ENCODE peak calls at places on chromosomes 2 and 18, in seven cellular contexts. V is heart left ventricle, Z is fibroblast of lung, P is Caco-2, N is lung, W is HCT116, M is thoracic aorta. G is an unnamed sample. For H3K27me3, the result is how much of the 10 kb centered on the place peaks cover.

GRCh38 chr18:12014976-12015696 is 33.8 kb downstream of the IMPA2 start:
- DNase-seq in V (no peak), N (no peak), P (no peak), W (no peak), M (no peak), Z (no peak), G (no peak)

GRCh38 chr2:234564719-234565118 is 67.8 kb upstream of the ARL4C start:
- DNase-seq in N (no peak), V (no peak), M (no peak), W (no peak), P (no peak), Z (peak), G (no peak)

GRCh38 chr2:241122376-241123002 is 20.4 kb upstream of the MTERF4 start:
- DNase-seq in P (no peak), N (no peak), Z (no peak), W (no peak), V (no peak), M (no peak), G (no peak)

GRCh38 chr2:96691022-96691612 is 48.6 kb downstream of the FER1L5 start:
- DNase-seq in V (no peak), N (no peak), M (no peak), Z (no peak), P (no peak), W (no peak), G (no peak)

GRCh38 chr2:15189236-15189635 is 371.9 kb downstream of the NBAS start:
- DNase-seq in N (no peak), P (no peak), M (no peak), Z (no peak), W (no peak), V (no peak), G (no peak)

GRCh38 chr2:8168876-8169275 is 513.0 kb upstream of the ID2 start:
- DNase-seq in M (no peak), P (no peak), Z (no peak), N (no peak), W (no peak), V (no peak), G (no peak)

GRCh38 chr2:100731535-100731981 is 88.4 kb upstream of the NPAS2 start:
- DNase-seq in N (no peak), W (no peak), M (no peak), V (no peak), Z (peak), P (no peak), G (no peak)

GRCh38 chr18:76405761-76406356 is 89.2 kb downstream of the ZNF516 start:
- DNase-seq in Z (peak), P (no peak), W (peak), N (peak), M (peak), V (peak), G (peak)

GRCh38 chr2:234967874-234968208 is 16.0 kb downstream of the SH3BP4 start:
- DNase-seq in Z (no peak), V (no peak), M (no peak), P (no peak), W (no peak), N (no peak), G (no peak)

GRCh38 chr18:73842795-73843394 is 304.7 kb downstream of the FBXO15 start:
- DNase-seq in W (peak), N (no peak), M (no peak), P (peak), Z (peak), V (peak), G (no peak)

GRCh38 chr18:3966985-3967856 is 487.9 kb downstream of the DLGAP1 start:
- DNase-seq in N (no peak), P (no peak), V (peak), M (peak), Z (no peak), W (no peak), G (peak)

GRCh38 chr2:201837391-201837790 is 31.1 kb downstream of the CDK15 start:
- DNase-seq in W (no peak), N (no peak), M (no peak), V (no peak), P (no peak), Z (no peak), G (no peak)

GRCh38 chr2:202932425-202933138 is 20.5 kb downstream of the CARF start:
- DNase-seq in W (no peak), M (no peak), P (peak), N (no peak), V (no peak), Z (no peak), G (no peak)
- TF ChIP-seq CTCF in W (no peak), M (no peak), P (no peak), N (no peak), V (no peak), Z (no peak), G (no peak)

DNA sequence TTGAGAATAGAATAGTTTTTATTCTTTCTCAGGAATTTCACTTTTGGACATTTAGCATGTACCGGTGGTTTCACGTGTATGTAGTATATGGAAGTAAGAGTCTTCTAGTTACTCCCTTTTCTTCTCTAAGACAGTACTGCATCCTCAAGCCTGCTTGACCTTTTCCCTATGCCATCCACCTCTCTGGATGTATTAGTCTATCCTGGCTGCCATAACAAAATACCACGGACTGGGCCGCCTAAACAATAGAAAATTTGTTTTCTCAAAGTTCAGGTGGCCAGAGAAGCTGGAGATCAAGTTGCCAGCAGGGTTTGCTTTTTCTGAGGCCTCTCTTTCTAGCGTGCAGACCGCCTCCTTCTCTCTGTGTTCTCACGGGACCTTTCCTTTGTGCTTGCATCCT is 1.3 kb upstream of the CMPK2 start:
- DNase-seq in W (no peak), N (no peak), Z (no peak), V (no peak), M (no peak), P (no peak), G (no peak)
- H3K27me3 ChIP-seq in W (under half), N (under half), Z (under half), V (under half), M (under half), P (under half), G (under half)

DNA sequence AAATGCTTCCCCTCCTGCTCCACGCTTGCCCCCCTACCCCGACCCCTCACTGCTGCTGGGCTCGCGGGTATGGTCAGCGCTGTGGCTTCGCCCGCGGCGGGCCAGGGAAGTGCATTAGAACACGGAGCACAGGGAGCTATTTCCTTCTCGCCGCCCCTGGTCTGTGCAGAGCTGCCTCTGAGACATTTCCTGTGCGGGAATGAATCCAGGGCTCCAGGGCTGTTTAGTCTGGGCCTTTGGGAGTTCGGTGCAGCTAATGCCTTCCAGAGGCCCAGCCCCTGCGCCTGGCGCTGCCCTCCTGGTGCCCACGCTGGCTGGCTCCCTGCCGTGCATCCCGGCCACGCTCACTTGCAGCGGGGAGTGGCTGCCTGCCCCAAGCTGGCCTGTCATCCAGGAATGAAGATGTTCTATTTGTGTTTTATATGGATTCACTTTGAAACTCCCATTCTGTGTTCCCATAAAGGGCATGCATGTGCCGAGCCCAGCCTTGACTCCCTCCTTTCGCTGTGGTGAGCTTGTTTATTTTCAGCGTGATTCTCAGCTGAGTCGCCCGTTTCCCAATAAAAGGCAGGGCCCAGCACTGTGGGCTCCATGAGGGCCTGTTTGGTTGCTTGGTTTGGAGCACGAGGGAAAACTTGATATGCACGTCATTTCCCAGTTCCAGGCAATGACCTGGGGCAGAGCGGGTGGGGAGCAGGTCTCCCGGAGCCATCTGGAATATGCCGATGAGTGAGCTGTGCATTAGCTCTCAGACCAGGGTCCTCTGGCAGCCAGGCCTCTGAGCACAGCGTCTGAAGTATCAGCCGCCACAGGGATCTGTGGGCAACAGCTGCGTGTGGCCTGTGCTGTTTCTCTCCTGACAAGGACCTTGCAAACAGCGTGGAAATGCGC is 42.7 kb downstream of the SH3RF3 start:
- DNase-seq in N (peak), W (no peak), P (no peak), M (peak), Z (peak), V (peak), G (peak)
- H3K4me3 ChIP-seq in N (no peak), W (no peak), P (no peak), M (peak), Z (peak), V (no peak), G (no peak)

DNA sequence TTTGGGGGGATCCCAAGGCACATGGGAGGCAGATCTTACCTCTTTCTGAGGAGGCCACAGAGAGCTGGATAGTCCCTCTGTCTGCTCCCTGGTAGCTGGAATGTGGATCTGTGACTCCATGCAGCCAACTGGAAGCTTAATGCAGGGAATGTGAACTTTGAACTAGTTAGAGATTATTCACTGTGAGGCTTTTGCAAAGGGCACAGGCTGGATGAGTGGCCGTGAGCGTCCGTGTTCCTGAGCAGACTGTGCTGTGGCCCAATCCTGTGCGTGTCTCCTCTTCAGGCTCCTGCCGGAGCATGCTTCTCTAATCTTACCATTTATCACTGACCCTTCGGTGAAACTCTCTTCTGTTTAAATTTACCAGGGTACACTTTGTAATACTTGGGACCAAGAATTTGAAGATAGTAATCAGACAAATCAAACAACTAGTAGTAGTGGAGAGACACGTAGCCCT is 187.6 kb downstream of the PTPRM start:
- DNase-seq in V (peak), P (peak), N (no peak), Z (no peak), W (no peak), M (no peak), G (peak)
- TF ChIP-seq CTCF in V (no peak), P (no peak), N (no peak), Z (no peak), W (no peak), M (no peak), G (no peak)

GRCh38 chr2:67662222-67662621 is 265.1 kb downstream of the ETAA1 start:
- DNase-seq in W (no peak), N (no peak), P (no peak), V (no peak), M (no peak), Z (no peak), G (no peak)

GRCh38 chr2:67658820-67659219 is 261.7 kb downstream of the ETAA1 start:
- DNase-seq in P (no peak), V (no peak), N (no peak), M (no peak), W (no peak), Z (no peak), G (no peak)

GRCh38 chr2:67656875-67657274 is 259.7 kb downstream of the ETAA1 start:
- DNase-seq in P (no peak), W (no peak), N (no peak), M (no peak), V (no peak), Z (peak), G (no peak)

GRCh38 chr2:67660871-67661270 is 263.7 kb downstream of the ETAA1 start:
- DNase-seq in W (no peak), V (no peak), N (no peak), Z (no peak), M (no peak), P (no peak), G (no peak)

DNA sequence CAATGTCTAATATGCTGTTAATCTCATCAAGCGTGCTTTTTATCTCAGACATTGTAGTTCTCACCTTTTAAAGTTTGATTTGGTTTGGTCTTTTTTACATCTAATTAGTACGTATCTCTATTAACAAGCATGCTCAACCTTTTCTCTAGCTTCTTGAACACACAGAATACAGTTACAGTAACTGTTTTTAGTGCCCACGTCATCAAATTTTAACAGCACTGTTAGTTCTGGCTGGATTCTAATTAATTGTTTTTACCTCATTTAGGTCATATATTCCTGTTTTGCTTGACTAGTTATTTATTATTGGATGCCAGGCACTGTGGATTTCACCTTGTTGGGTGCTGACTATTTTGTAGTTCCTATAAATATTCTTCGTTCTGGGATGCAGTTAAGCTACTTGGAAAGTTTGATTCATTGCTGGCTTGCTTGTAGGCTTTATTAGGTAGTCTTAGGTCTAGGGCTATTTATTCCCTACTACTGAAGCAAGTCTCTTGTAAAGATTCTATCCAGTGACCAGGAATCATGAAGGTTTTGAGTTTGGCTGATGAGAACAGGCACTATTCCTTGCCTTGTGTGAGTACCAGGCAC is 263.0 kb downstream of the ETAA1 start:
- DNase-seq in V (no peak), W (no peak), Z (no peak), P (no peak), N (no peak), M (no peak), G (no peak)
- H3K27me3 ChIP-seq in V (under half), W (under half), Z (under half), P (under half), N (under half), M (under half), G (under half)

GRCh38 chr2:203583696-203584095 is 48.6 kb upstream of the RAPH1 start:
- DNase-seq in V (peak), Z (no peak), M (peak), P (no peak), W (no peak), N (no peak), G (no peak)

GRCh38 chr2:203586151-203586550 is 51.0 kb upstream of the RAPH1 start:
- DNase-seq in M (no peak), V (no peak), W (no peak), P (no peak), N (no peak), Z (no peak), G (no peak)

GRCh38 chr2:203583084-203583695 is 48.1 kb upstream of the RAPH1 start:
- DNase-seq in V (no peak), Z (no peak), W (no peak), M (no peak), N (no peak), P (no peak), G (no peak)

GRCh38 chr2:203585541-203585940 is 50.4 kb upstream of the RAPH1 start:
- DNase-seq in V (no peak), P (no peak), N (no peak), W (no peak), Z (no peak), M (no peak), G (no peak)

DNA sequence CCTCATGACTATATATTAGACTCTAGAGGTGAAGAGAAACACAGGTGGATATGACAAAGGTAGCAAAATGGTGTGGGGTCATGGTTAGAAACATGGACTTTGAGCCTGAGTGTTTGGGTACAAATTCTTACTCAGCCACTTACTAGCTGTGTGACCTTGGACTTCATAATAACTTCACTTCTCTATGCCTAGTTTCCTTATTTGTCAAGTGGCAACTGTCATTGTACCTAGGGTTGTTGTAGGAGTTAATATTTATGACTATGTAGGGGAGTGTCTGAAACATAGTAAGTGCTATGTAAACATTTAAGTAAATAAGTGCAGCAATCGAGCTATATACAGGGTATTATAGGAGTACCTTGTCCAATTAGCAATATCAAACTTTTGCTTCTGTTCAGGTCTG is 49.7 kb upstream of the RAPH1 start:
- DNase-seq in W (no peak), M (no peak), N (no peak), P (no peak), Z (no peak), V (no peak), G (no peak)
- H3K4me3 ChIP-seq in W (no peak), M (no peak), N (no peak), P (no peak), Z (no peak), V (no peak), G (no peak)

GRCh38 chr2:170235860-170236638 is 58.1 kb downstream of the MYO3B start:
- DNase-seq in V (no peak), W (peak), N (no peak), Z (peak), P (peak), M (no peak), G (no peak)
- TF ChIP-seq CTCF in V (peak), W (peak), N (no peak), Z (peak), P (peak), M (no peak), G (peak)

DNA sequence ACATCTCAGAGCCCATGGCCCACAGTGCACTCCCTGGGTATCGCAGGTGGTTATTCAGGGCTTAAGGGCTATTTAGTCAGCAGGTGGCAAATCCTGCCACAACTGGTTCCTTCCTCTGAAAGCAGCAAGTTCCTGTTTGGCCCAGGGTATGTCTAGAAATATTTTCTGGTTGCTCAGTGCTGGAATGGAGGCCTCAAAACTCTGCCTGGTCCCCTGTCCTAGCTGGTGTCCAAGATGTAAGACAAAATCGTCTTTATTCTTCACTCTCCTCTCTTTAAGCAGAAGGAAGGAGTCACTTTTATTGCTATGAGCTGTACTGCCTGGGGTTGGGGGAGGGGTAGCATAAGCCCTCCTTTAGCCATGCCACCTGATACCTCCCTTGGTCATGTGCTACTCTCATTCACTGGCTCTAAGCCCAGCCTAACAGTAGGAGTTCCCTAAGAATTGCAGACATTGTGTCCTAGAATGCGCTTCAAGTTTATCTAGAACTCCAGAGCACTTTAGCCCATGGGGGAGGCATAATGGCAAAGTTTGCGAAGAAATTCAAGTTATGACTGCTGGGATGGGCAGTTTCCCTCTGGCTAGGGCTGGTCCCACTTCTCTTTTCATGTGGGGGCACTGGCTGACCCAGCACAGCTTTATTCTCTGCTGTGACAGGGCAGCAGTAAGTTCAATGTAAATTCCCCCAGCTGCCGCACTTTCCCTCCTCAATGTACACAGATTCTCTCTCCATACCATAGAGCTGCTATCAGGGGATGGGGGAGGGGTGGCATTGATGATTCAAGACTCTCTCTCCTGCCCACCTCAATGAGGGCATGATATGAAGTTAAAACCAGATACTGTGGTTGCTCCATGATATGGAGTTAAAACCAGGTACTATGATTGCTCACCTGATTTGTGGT is 27.1 kb upstream of the CWC22 start:
- DNase-seq in M (no peak), P (no peak), W (no peak), N (peak), V (no peak), Z (peak), G (no peak)
- H3K27me3 ChIP-seq in M (under half), P (under half), W (under half), N (under half), V (under half), Z (under half), G (under half)